ENCODE peak calls at places on chromosomes 7 and 10, in four cellular contexts. O, Z, B and H are unnamed samples.

GRCh38 chr10:7424315-7424714 is 13.5 kb upstream of the SFMBT2 start:
- DNase-seq in Z (no peak), B (no peak), O (no peak), H (no peak)

GRCh38 chr7:50509459-50509858 is 55.7 kb downstream of the DDC start:
- DNase-seq in O (no peak), B (no peak), Z (no peak), H (no peak)

GRCh38 chr7:20998309-20998708 is 211.6 kb upstream of the SP8 start:
- DNase-seq in O (no peak), B (peak), Z (no peak), H (no peak)

GRCh38 chr10:132507956-132508490 is 29.6 kb upstream of the INPP5A start:
- DNase-seq in B (no peak), Z (no peak), O (no peak), H (no peak)

GRCh38 chr7:44224216-44224950 is 23.6 kb downstream of the YKT6 start:
- DNase-seq in B (no peak), Z (no peak), O (no peak), H (no peak)

GRCh38 chr7:44257618-44258422 is 57.0 kb downstream of the YKT6 start:
- DNase-seq in Z (peak), B (peak), O (peak), H (peak)

GRCh38 chr7:71886066-71886465 is 526.1 kb downstream of the CALN1 start:
- DNase-seq in B (no peak), Z (no peak), O (no peak), H (no peak)

GRCh38 chr7:40244226-40244625 is 109.4 kb downstream of the SUGCT start:
- DNase-seq in Z (no peak), O (no peak), B (no peak), H (no peak)

GRCh38 chr7:123635551-123636359 is 19.9 kb upstream of the LMOD2 start:
- DNase-seq in O (peak), Z (no peak), B (peak), H (no peak)

GRCh38 chr10:29993319-29993876 is 66.0 kb downstream of the JCAD start:
- DNase-seq in O (no peak), Z (no peak), B (no peak), H (no peak)

GRCh38 chr10:119769886-119770285 is 44.0 kb downstream of the INPP5F start:
- DNase-seq in Z (no peak), O (no peak), B (no peak), H (no peak)

GRCh38 chr7:35565927-35566326 is 129.0 kb downstream of the HERPUD2 start:
- DNase-seq in O (no peak), Z (no peak), B (no peak), H (no peak)

GRCh38 chr7:129390314-129390713 is 43.9 kb upstream of the STRIP2 start:
- DNase-seq in O (no peak), Z (no peak), B (no peak), H (no peak)

GRCh38 chr10:87596351-87596750 is 63.3 kb upstream of the PAPSS2 start:
- DNase-seq in Z (peak), B (no peak), O (no peak), H (no peak)

GRCh38 chr10:132359305-132360040 is 27.5 kb downstream of the LRRC27 start:
- DNase-seq in O (no peak), B (no peak), Z (no peak), H (no peak)

GRCh38 chr10:6089334-6090219 is 743 bp downstream of the RBM17 start:
- DNase-seq in O (no peak), B (peak), Z (no peak), H (no peak)

GRCh38 chr10:1230592-1231275 is 174.5 kb downstream of the WDR37 start:
- DNase-seq in B (no peak), O (no peak), Z (no peak), H (no peak)

GRCh38 chr10:58457761-58458616 is 54.7 kb upstream of the BICC1 start:
- DNase-seq in B (peak), O (no peak), Z (no peak), H (no peak)

GRCh38 chr7:96996111-96996936 is 9.0 kb upstream of the DLX6 start:
- DNase-seq in O (no peak), B (no peak), Z (no peak), H (no peak)

GRCh38 chr10:110993024-110993693 is 73.8 kb downstream of the SHOC2 start:
- DNase-seq in O (no peak), B (no peak), Z (peak), H (no peak)

GRCh38 chr7:41777894-41778596 is 75.2 kb upstream of the INHBA start:
- DNase-seq in O (no peak), B (no peak), Z (no peak), H (no peak)

GRCh38 chr10:127813290-127813689 is 76.3 kb downstream of the FOXI2 start:
- DNase-seq in B (no peak), Z (no peak), O (no peak), H (no peak)

GRCh38 chr7:126022452-126022851 is 1092.8 kb upstream of the POT1 start:
- DNase-seq in B (no peak), O (no peak), Z (no peak), H (no peak)

GRCh38 chr10:128125416-128125943 is 743 bp downstream of the MKI67 start:
- DNase-seq in B (no peak), O (no peak), Z (no peak), H (no peak)

GRCh38 chr10:105681051-105681450 is 1040.0 kb downstream of the SORCS3 start:
- DNase-seq in B (no peak), Z (no peak), O (no peak), H (no peak)

GRCh38 chr10:6218692-6219493 is 16.2 kb downstream of the PFKFB3 start:
- DNase-seq in O (no peak), B (no peak), Z (no peak), H (no peak)

GRCh38 chr10:77710759-77711682 is 73.4 kb upstream of the KCNMA1 start:
- DNase-seq in B (peak), O (peak), Z (no peak), H (peak)

GRCh38 chr7:95255691-95256090 is 68.6 kb downstream of the PON1 start:
- DNase-seq in O (no peak), B (no peak), Z (no peak), H (no peak)

GRCh38 chr7:107946881-107947280 is 55.9 kb downstream of the DLD start:
- DNase-seq in B (no peak), Z (no peak), O (no peak), H (no peak)

DNA sequence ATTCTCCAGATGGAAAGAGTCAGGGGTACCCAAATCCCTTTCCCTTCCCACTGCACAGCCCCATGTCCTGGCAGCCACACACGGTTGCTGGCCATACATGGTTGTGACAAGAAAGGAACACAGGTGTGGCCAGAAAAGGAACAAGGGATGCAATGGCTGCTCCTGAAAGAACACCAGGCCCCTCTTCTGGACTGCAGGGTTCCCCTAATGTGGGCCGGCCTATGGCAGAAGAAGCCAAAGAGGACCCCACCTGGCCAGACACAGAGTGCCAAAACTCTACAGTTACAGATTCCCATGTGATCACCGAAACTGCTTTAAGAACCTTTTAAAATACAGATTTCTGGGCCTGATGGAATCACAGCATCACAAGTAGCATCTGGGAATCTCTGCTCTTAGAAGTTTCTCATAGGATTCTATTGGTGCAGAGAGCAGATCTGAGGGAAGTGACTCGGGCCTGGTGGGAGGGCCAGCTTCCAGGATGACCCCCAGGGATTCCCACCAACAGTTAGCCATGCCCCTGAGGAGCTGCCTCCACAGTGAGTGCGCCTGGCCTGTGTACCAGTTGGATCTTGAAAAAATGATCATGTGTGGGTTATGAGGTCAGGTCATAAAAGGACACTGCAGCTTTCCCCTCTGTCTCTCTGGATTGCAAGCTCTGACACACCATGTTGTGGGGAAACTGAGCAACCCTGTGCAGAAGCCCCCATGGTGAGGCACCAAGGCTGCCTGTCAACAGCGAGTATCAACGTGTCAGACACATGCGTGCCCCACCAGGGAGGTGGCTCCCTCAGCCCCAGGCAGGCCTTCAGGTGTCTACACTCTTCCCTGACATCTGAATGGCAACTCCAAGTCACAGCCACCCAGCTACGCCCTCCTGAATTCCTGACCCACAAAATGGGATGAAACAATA is 89.6 kb upstream of the LANCL2 start:
- DNase-seq in Z (no peak), B (no peak), O (no peak), H (no peak)
- TF ChIP-seq POLR2A in Z (no peak), B (no peak), O (no peak), H (no peak)

GRCh38 chr7:87231243-87231642 is 11.7 kb upstream of the TMEM243 start:
- DNase-seq in Z (no peak), B (no peak), O (no peak), H (no peak)

GRCh38 chr7:87231715-87232114 is 12.2 kb upstream of the TMEM243 start:
- DNase-seq in B (no peak), O (no peak), Z (no peak), H (no peak)

DNA sequence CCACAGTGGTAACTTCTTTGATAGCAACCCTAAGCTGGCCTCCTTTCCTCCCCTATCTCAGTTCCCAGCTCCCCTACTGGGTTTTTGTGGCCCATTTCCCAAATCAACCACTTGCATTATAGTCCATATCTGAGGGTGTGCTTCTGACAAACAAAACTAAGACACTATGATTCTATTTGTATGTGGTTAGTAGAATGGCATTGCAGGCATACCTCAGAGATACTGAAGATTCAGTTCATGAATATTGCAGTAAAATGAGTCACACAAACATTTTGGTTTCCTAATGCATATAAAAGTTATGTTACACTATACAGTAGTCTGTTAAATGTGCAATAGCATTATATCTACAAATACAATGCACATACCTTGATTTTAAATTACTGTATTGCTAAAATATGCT is 15.4 kb upstream of the TMEM243 start:
- DNase-seq in Z (no peak), O (no peak), B (no peak), H (no peak)
- TF ChIP-seq TAF1 in Z (no peak), O (no peak), B (no peak), H (no peak)

DNA sequence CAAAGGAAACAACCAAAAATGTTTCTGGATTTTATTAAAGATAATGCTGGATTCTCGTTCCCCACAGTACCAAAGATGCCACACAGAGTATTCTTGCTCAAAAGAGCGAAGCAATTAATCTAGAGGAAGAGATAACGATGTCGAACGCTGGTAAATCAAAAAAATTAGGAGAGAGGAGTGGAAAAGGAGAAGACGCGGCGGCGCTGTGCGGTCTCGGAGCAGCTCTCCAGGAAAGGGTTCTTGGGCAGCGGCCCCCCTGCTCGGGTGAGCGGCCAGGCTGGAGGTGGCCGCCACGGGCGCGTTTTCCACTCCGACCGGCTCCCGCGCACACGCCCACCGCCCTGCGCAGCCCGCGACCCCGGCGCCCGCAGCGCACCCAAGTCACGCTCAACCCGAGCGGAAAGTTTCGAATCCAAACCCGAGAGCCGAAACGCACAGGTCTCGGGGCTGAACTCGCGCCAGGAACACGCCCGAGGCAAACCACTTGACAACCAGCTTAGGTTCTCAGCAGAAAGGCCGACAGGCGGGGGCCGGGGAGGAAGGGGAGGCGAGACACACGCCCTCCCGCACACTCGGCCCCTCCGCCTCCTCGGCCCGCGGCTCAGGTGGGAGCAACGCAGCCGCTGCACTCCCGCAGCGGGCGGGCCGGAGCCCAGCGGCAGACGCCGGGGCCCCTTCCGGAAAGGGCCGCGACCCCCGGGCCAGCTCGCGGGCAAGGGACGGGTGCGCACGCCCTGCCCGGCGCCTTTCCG is 924 bp downstream of the SRPK2 start:
- DNase-seq in Z (no peak), O (peak), B (peak), H (peak)
- TF ChIP-seq POLR2AphosphoS5 in Z (no peak), O (no peak), B (no peak), H (no peak)

GRCh38 chr7:114085592-114086490 is 167.0 kb upstream of the PPP1R3A start:
- DNase-seq in B (no peak), O (no peak), Z (no peak), H (peak)

GRCh38 chr7:114086491-114086905 is 167.7 kb upstream of the PPP1R3A start:
- DNase-seq in O (no peak), B (no peak), Z (no peak), H (no peak)

GRCh38 chr7:114087674-114088539 is 169.1 kb upstream of the PPP1R3A start:
- DNase-seq in Z (no peak), B (no peak), O (no peak), H (no peak)

GRCh38 chr7:114088541-114088940 is 169.7 kb upstream of the PPP1R3A start:
- DNase-seq in B (no peak), O (no peak), Z (no peak), H (no peak)

GRCh38 chr7:114086906-114087651 is 168.3 kb upstream of the PPP1R3A start:
- DNase-seq in Z (no peak), O (no peak), B (no peak), H (no peak)
- TF ChIP-seq POLR2A in Z (no peak), O (no peak), B (no peak), H (no peak)

DNA sequence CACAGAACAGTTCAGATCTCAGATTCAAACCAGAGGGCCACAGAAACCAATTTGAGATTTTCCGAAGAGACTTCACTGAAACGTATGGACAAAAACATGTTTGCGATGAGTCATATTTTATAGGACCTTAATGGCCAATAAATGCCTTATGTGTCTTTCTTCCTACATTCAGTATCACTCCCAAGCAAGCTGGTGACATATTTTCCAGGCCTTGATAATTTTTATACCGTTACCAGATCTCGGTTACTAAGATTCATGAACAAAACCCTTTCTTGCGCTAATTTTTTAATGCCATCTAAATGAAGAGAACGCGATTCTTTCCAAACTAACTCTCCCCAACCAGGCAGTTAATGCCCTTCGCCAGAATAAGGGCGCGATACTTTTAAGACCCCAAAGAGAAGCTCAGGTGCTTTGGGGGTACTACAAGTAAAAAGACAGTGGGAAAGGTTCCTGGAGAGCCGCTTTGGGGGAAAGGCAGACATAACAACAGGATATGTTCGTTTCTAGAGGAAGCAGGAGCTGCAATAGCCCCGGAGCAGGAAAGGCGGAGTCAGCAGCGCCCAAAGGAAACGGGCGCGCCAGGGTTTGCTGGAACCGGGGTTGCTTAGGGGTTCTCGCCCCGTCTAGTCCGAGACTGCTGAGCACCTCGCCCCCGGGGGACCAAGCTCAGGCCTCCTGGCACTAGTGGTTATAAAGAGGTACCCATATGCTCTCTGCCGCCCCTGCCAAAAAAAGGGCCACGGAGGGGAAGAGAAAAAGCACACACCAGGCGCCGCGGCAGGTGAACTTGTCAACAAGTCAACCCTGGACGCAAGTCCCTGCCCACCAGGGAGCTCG is 878 bp downstream of the ICA1 start:
- DNase-seq in Z (no peak), O (peak), B (no peak), H (no peak)
- TF ChIP-seq TAF1 in Z (no peak), O (no peak), B (no peak), H (no peak)

GRCh38 chr7:77199008-77199966 is at the start of gene FGL2:
- DNase-seq in B (no peak), O (no peak), Z (no peak), H (no peak)
- TF ChIP-seq POLR2AphosphoS5 in B (no peak), O (no peak), Z (no peak), H (no peak)

GRCh38 chr7:27172823-27173411 is 1.2 kb downstream of the HOXA10 start:
- DNase-seq in Z (no peak), O (no peak), B (no peak), H (no peak)
- TF ChIP-seq POLR2A in Z (no peak), O (no peak), B (no peak), H (no peak)

GRCh38 chr10:97494151-97494550 is 4.1 kb downstream of the MMS19 start:
- DNase-seq in Z (no peak), O (no peak), B (no peak), H (no peak)

GRCh38 chr10:97494863-97495506 is 3.2 kb downstream of the MMS19 start:
- DNase-seq in O (no peak), Z (no peak), B (no peak), H (no peak)

GRCh38 chr10:97485647-97486281 is 12.5 kb downstream of the MMS19 start:
- DNase-seq in B (no peak), Z (no peak), O (no peak), H (no peak)

DNA sequence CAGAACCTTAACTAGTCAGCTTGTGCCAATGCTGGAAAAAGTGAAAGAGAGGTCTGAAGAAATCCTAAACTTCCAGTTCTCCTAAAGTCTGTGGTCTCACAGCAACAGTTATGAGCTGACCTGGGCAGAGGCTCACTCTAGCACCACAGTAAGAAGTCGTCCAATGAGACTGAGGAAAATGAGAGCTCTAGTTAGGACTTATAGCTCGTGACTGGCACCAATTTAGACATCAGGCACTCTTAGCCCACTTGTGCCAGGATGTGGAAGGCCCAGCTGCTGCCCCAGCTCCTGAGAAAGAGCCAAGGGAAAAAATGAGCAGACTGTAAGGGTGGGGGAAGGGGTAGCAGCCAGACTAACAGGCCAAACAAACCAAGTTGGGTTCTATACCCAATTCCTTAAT is 7.6 kb downstream of the MMS19 start:
- DNase-seq in B (no peak), O (no peak), Z (no peak), H (no peak)
- TF ChIP-seq TAF1 in B (no peak), O (no peak), Z (no peak), H (no peak)

DNA sequence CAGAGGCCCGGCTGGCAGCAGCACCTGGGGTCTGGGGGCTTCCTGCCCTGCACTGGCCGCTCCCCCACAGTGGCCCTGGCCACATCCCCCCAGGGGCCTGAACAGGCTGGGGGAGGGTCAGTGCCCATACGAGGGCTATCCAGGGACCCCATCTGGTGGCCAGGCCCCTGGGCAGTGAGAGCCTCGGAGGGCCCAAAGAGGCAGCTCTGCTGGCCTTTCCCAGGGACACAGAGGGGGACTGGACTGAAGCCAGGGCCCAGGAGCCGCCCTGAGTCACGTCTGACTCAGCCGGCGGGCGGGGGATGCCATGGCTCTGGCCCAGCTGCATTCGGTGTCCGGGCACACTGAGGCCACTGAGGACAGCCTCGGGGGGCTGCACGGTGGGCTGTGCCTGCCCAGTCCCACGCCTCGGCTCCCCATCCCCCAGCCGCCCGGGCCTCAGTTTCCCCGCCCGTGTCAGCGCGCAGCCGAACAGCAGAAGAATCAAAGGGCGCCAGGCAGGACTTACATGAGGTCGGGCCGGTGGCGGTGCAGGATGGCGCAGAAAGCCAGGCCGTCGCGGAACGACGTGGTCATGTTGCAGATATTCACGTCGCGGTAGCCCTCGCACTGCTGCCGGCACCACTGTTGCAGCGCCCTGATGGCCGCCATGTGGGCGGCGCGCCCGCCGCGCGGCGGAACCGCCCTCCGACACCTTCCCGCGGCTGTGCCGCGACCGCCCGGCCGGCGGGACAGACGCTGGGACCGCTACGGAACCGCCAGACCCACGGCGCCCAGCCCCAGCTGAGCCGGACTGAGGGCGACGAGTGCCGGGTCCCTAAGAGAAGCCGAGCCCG is at the start of gene MICALL2:
- DNase-seq in O (no peak), Z (no peak), B (peak), H (no peak)
- TF ChIP-seq POLR2AphosphoS5 in O (no peak), Z (peak), B (peak), H (no peak)